ENCODE peak calls at places on chromosomes 16 and 17, in eight cellular contexts. One of them, this sample, is unnamed.

GRCh38 chr17:42423766-42424165 is 710 bp upstream of the CAVIN1 start:
- DNase-seq in heart left ventricle: no peak
- DNase-seq in DND-41: no peak
- DNase-seq in heart right ventricle: no peak
- DNase-seq in left ventricle myocardium inferior: no peak
- DNase-seq in ovary: no peak
- DNase-seq in coronary artery: no peak
- DNase-seq in naive thymus-derived CD4-positive, alpha-beta T cell: no peak
- DNase-seq in this sample: no peak

GRCh38 chr16:84614914-84615813 is 2.7 kb downstream of the COTL1 start:
- DNase-seq in heart left ventricle: no peak
- DNase-seq in heart right ventricle: no peak
- DNase-seq in DND-41: no peak
- DNase-seq in left ventricle myocardium inferior: no peak
- DNase-seq in coronary artery: no peak
- DNase-seq in naive thymus-derived CD4-positive, alpha-beta T cell: no peak
- DNase-seq in ovary: no peak
- DNase-seq in this sample: no peak

GRCh38 chr16:60091479-60091878 is 1357.4 kb upstream of the GOT2 start:
- DNase-seq in heart right ventricle: no peak
- DNase-seq in left ventricle myocardium inferior: no peak
- DNase-seq in heart left ventricle: no peak
- DNase-seq in ovary: no peak
- DNase-seq in naive thymus-derived CD4-positive, alpha-beta T cell: no peak
- DNase-seq in coronary artery: no peak
- DNase-seq in DND-41: no peak
- DNase-seq in this sample: no peak

GRCh38 chr17:15454328-15454727 is 13.1 kb downstream of the CDRT4 start:
- DNase-seq in heart left ventricle: no peak
- DNase-seq in naive thymus-derived CD4-positive, alpha-beta T cell: no peak
- DNase-seq in DND-41: no peak
- DNase-seq in coronary artery: no peak
- DNase-seq in left ventricle myocardium inferior: no peak
- DNase-seq in ovary: no peak
- DNase-seq in heart right ventricle: no peak
- DNase-seq in this sample: no peak

GRCh38 chr16:89949756-89950155 is 1.2 kb downstream of the DEF8 start:
- DNase-seq in ovary: no peak
- DNase-seq in left ventricle myocardium inferior: no peak
- DNase-seq in heart right ventricle: no peak
- DNase-seq in coronary artery: no peak
- DNase-seq in heart left ventricle: no peak
- DNase-seq in naive thymus-derived CD4-positive, alpha-beta T cell: no peak
- DNase-seq in DND-41: no peak
- DNase-seq in this sample: no peak

GRCh38 chr17:18106211-18106610 is 2.3 kb upstream of the MYO15A start:
- DNase-seq in heart right ventricle: no peak
- DNase-seq in DND-41: no peak
- DNase-seq in ovary: no peak
- DNase-seq in left ventricle myocardium inferior: no peak
- DNase-seq in heart left ventricle: peak; percentile 5
- DNase-seq in naive thymus-derived CD4-positive, alpha-beta T cell: no peak
- DNase-seq in coronary artery: no peak
- DNase-seq in this sample: no peak

GRCh38 chr17:66290097-66290722 is 12.2 kb upstream of the PRKCA start:
- DNase-seq in heart left ventricle: no peak
- DNase-seq in left ventricle myocardium inferior: no peak
- DNase-seq in coronary artery: no peak
- DNase-seq in DND-41: no peak
- DNase-seq in naive thymus-derived CD4-positive, alpha-beta T cell: no peak
- DNase-seq in ovary: no peak
- DNase-seq in heart right ventricle: no peak
- DNase-seq in this sample: no peak

GRCh38 chr16:67185003-67185865 is 1.5 kb upstream of the MATCAP1 start:
- DNase-seq in DND-41: peak; percentile 84
- DNase-seq in coronary artery: peak; percentile 93
- DNase-seq in left ventricle myocardium inferior: peak; percentile 93
- DNase-seq in heart left ventricle: peak; percentile 93
- DNase-seq in heart right ventricle: peak; percentile 93
- DNase-seq in ovary: peak; percentile 96
- DNase-seq in naive thymus-derived CD4-positive, alpha-beta T cell: peak; percentile 68
- DNase-seq in this sample: peak; percentile 94

GRCh38 chr17:20202141-20202574 is 193.0 kb downstream of the SPECC1 start:
- DNase-seq in naive thymus-derived CD4-positive, alpha-beta T cell: no peak
- DNase-seq in heart left ventricle: no peak
- DNase-seq in left ventricle myocardium inferior: no peak
- DNase-seq in heart right ventricle: no peak
- DNase-seq in DND-41: no peak
- DNase-seq in ovary: no peak
- DNase-seq in coronary artery: no peak
- DNase-seq in this sample: peak; percentile 19

GRCh38 chr17:76720211-76720610 is 6.2 kb downstream of the JMJD6 start:
- DNase-seq in left ventricle myocardium inferior: no peak
- DNase-seq in ovary: no peak
- DNase-seq in heart right ventricle: no peak
- DNase-seq in naive thymus-derived CD4-positive, alpha-beta T cell: no peak
- DNase-seq in DND-41: no peak
- DNase-seq in heart left ventricle: no peak
- DNase-seq in coronary artery: no peak
- DNase-seq in this sample: no peak

DNA sequence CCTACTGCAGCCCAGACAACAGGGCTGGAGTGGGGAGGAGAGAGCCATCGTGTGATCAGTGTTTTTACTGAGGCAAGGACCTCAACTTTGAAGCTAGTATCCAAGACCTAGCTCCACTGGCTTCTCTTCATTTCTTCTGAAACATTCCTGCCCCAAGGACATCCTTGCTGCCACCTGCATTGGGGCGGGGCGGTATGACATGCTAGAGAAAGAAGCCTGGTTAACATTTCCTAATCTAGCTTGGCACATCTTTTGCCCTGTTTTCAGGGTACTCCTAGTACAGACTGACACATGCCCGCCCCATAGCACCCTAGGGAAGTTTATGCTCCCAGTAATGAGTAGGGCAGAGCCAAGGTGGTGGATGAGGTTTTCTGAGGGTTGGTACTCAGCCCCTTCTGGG is 17.8 kb upstream of the ANKRD40CL start:
- DNase-seq in naive thymus-derived CD4-positive, alpha-beta T cell: no peak
- DNase-seq in left ventricle myocardium inferior: no peak
- DNase-seq in DND-41: no peak
- DNase-seq in heart left ventricle: no peak
- DNase-seq in ovary: no peak
- DNase-seq in coronary artery: no peak
- DNase-seq in heart right ventricle: no peak
- DNase-seq in this sample: no peak
- H3K27ac ChIP-seq in naive thymus-derived CD4-positive, alpha-beta T cell: no peak overlapping the region
- H3K27ac ChIP-seq in left ventricle myocardium inferior: no peak overlapping the region
- H3K27ac ChIP-seq in DND-41: no peak overlapping the region
- H3K27ac ChIP-seq in heart left ventricle: no peak overlapping the region
- H3K27ac ChIP-seq in ovary: peak overlapping the region; percentile 40
- H3K27ac ChIP-seq in coronary artery: no peak overlapping the region
- H3K27ac ChIP-seq in heart right ventricle: no peak overlapping the region
- H3K27ac ChIP-seq in this sample: no peak overlapping the region

DNA sequence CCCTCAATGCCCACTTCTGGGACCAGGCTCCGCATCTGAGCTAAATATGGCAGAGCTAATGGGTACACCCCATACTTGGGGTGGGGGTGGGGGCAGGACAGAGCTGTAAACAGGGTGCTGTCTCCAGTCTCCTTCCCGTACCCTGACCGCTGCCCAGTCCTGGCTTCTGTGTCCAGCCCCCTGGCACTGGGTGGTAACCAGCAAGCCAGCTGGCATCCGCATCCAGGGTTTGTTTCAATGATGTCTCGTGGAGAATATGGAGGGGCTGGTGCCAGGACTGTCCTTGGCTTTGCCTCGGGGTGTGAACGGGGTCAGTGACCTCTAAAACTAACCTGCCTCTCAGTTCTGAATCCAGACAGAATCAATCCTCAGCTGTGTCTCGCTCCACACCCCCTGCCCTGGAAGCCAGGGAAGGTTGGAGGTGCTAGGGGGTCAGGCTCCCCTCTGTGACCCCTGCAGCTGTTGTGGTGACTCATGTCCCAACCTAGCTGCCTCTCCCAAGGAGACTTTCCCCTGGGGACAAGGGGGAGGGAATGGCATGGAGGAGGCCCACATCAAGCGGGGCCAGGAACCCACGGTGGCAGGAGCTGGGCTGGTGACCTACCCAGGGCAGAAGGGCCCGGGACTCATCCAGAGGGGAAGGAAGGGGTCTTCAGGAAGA is 1.5 kb upstream of the PNMT start:
- DNase-seq in coronary artery: peak; percentile 85
- DNase-seq in heart left ventricle: peak; percentile 79
- DNase-seq in left ventricle myocardium inferior: peak; percentile 85
- DNase-seq in ovary: no peak
- DNase-seq in heart right ventricle: peak; percentile 77
- DNase-seq in naive thymus-derived CD4-positive, alpha-beta T cell: no peak
- DNase-seq in DND-41: no peak
- DNase-seq in this sample: no peak
- H3K27ac ChIP-seq in coronary artery: peak overlapping the region; percentile 82
- H3K27ac ChIP-seq in heart left ventricle: peak overlapping the region; percentile 98
- H3K27ac ChIP-seq in left ventricle myocardium inferior: peak overlapping the region; percentile 97
- H3K27ac ChIP-seq in ovary: no peak overlapping the region
- H3K27ac ChIP-seq in heart right ventricle: peak overlapping the region; percentile 97
- H3K27ac ChIP-seq in naive thymus-derived CD4-positive, alpha-beta T cell: no peak overlapping the region
- H3K27ac ChIP-seq in DND-41: no peak overlapping the region
- H3K27ac ChIP-seq in this sample: no peak overlapping the region

DNA sequence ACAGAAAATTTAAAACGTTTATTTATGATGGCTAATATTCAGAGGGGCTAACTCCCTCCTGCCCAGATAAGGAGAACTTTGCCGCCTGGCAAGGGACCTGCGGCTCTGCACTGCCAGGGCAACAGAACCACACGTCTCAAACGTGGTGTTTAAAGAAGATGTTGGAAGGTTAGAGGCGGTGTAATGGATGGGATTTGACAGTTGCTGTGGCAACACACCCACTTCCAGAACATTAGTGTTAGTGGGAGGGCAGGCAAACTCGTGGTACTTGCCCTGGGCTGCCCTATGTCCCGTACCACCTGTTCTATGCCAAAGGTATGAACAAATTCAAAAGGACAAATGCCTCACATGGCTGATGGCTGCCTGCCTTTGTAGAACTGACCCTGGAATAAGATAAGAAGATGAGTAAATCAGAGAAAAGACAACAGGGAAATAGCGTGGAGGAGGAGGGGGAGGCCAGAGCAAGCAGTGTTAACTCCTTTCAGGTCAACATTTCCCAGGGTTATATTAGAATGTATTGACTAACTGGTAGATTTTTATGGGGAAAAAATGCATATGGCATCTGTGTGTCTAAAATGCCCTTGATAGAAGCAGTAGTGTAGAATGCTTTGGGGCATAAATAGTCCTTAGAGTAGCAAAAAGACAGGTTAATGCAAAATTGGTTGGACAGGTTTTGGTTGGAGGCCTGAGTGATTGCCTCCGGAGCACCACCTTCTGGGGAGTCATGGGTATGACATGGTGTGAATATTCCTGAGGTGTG is 30.8 kb downstream of the HLF start:
- DNase-seq in naive thymus-derived CD4-positive, alpha-beta T cell: peak; percentile 9
- DNase-seq in heart left ventricle: peak; percentile 49
- DNase-seq in coronary artery: no peak
- DNase-seq in ovary: peak; percentile 65
- DNase-seq in left ventricle myocardium inferior: no peak
- DNase-seq in heart right ventricle: no peak
- DNase-seq in DND-41: peak; percentile 65
- DNase-seq in this sample: peak; percentile 59
- H3K27ac ChIP-seq in naive thymus-derived CD4-positive, alpha-beta T cell: no peak overlapping the region
- H3K27ac ChIP-seq in heart left ventricle: peak overlapping the region; percentile 54
- H3K27ac ChIP-seq in coronary artery: no peak overlapping the region
- H3K27ac ChIP-seq in ovary: no peak overlapping the region
- H3K27ac ChIP-seq in left ventricle myocardium inferior: peak overlapping the region; percentile 76
- H3K27ac ChIP-seq in heart right ventricle: peak overlapping the region; percentile 42
- H3K27ac ChIP-seq in DND-41: no peak overlapping the region
- H3K27ac ChIP-seq in this sample: no peak overlapping the region

GRCh38 chr17:31697838-31698237 is 161.2 kb downstream of the COPRS start:
- DNase-seq in heart right ventricle: no peak
- DNase-seq in coronary artery: no peak
- DNase-seq in ovary: no peak
- DNase-seq in DND-41: no peak
- DNase-seq in left ventricle myocardium inferior: no peak
- DNase-seq in heart left ventricle: no peak
- DNase-seq in naive thymus-derived CD4-positive, alpha-beta T cell: no peak
- DNase-seq in this sample: no peak

GRCh38 chr17:31696184-31696602 is 162.9 kb downstream of the COPRS start:
- DNase-seq in DND-41: no peak
- DNase-seq in ovary: peak; percentile 42
- DNase-seq in left ventricle myocardium inferior: peak; percentile 88
- DNase-seq in heart left ventricle: peak; percentile 83
- DNase-seq in coronary artery: peak; percentile 92
- DNase-seq in naive thymus-derived CD4-positive, alpha-beta T cell: no peak
- DNase-seq in heart right ventricle: peak; percentile 81
- DNase-seq in this sample: peak; percentile 94

GRCh38 chr17:31696703-31697325 is 162.2 kb downstream of the COPRS start:
- DNase-seq in left ventricle myocardium inferior: no peak
- DNase-seq in DND-41: no peak
- DNase-seq in heart right ventricle: no peak
- DNase-seq in coronary artery: no peak
- DNase-seq in naive thymus-derived CD4-positive, alpha-beta T cell: no peak
- DNase-seq in ovary: no peak
- DNase-seq in heart left ventricle: no peak
- DNase-seq in this sample: peak; percentile 18

GRCh38 chr17:31693433-31694210 is 165.4 kb downstream of the COPRS start:
- DNase-seq in heart right ventricle: no peak
- DNase-seq in naive thymus-derived CD4-positive, alpha-beta T cell: no peak
- DNase-seq in heart left ventricle: no peak
- DNase-seq in ovary: no peak
- DNase-seq in DND-41: no peak
- DNase-seq in left ventricle myocardium inferior: no peak
- DNase-seq in coronary artery: no peak
- DNase-seq in this sample: no peak

GRCh38 chr17:31695456-31696090 is 163.5 kb downstream of the COPRS start:
- DNase-seq in coronary artery: no peak
- DNase-seq in heart right ventricle: no peak
- DNase-seq in ovary: no peak
- DNase-seq in heart left ventricle: no peak
- DNase-seq in naive thymus-derived CD4-positive, alpha-beta T cell: no peak
- DNase-seq in DND-41: no peak
- DNase-seq in left ventricle myocardium inferior: no peak
- DNase-seq in this sample: no peak
- H3K27ac ChIP-seq in coronary artery: peak overlapping the region; percentile 83
- H3K27ac ChIP-seq in heart right ventricle: peak overlapping the region; percentile 64
- H3K27ac ChIP-seq in ovary: no peak overlapping the region
- H3K27ac ChIP-seq in heart left ventricle: peak overlapping the region; percentile 76
- H3K27ac ChIP-seq in naive thymus-derived CD4-positive, alpha-beta T cell: no peak overlapping the region
- H3K27ac ChIP-seq in DND-41: no peak overlapping the region
- H3K27ac ChIP-seq in left ventricle myocardium inferior: peak overlapping the region; percentile 91
- H3K27ac ChIP-seq in this sample: no peak overlapping the region

GRCh38 chr16:30984669-30985400 is at the start of gene HSD3B7:
- DNase-seq in heart left ventricle: peak; percentile 90
- DNase-seq in naive thymus-derived CD4-positive, alpha-beta T cell: peak; percentile 61
- DNase-seq in heart right ventricle: peak; percentile 92
- DNase-seq in coronary artery: peak; percentile 91
- DNase-seq in left ventricle myocardium inferior: peak; percentile 88
- DNase-seq in ovary: peak; percentile 95
- DNase-seq in DND-41: peak; percentile 79
- DNase-seq in this sample: peak; percentile 90
- H3K27ac ChIP-seq in heart left ventricle: peak within 1 kb of the TSS; percentile 78
- H3K27ac ChIP-seq in naive thymus-derived CD4-positive, alpha-beta T cell: no peak within 1 kb of the TSS
- H3K27ac ChIP-seq in heart right ventricle: peak within 1 kb of the TSS; percentile 70
- H3K27ac ChIP-seq in coronary artery: peak within 1 kb of the TSS; percentile 82
- H3K27ac ChIP-seq in left ventricle myocardium inferior: peak within 1 kb of the TSS; percentile 85
- H3K27ac ChIP-seq in ovary: no peak within 1 kb of the TSS
- H3K27ac ChIP-seq in DND-41: no peak within 1 kb of the TSS
- H3K27ac ChIP-seq in this sample: no peak within 1 kb of the TSS

This sample was measured in neural progenitor cell.